ENCODE peak calls at places on chromosomes 6 and 20, in nine cellular contexts. One of them, this sample, is unnamed.

GRCh38 chr6:158642805-158643489 is 1.6 kb downstream of the DYNLT1 start:
- DNase-seq in left lung: no peak
- DNase-seq in posterior cingulate gyrus: peak
- DNase-seq in heart left ventricle: no peak
- DNase-seq in AML-193: peak
- DNase-seq in fibroblast of lung: peak
- DNase-seq in hepatic stellate cell: no peak
- DNase-seq in head of caudate nucleus: no peak
- DNase-seq in T-helper 9 cell: no peak
- DNase-seq in this sample: no peak

GRCh38 chr6:162147805-162148204 is 579.8 kb downstream of the PRKN start:
- DNase-seq in left lung: no peak
- DNase-seq in posterior cingulate gyrus: no peak
- DNase-seq in heart left ventricle: no peak
- DNase-seq in AML-193: no peak
- DNase-seq in fibroblast of lung: no peak
- DNase-seq in hepatic stellate cell: no peak
- DNase-seq in head of caudate nucleus: no peak
- DNase-seq in T-helper 9 cell: no peak
- DNase-seq in this sample: no peak

GRCh38 chr20:58693226-58694006 is 816 bp downstream of the NPEPL1 start:
- DNase-seq in left lung: peak
- DNase-seq in posterior cingulate gyrus: no peak
- DNase-seq in heart left ventricle: peak
- DNase-seq in AML-193: no peak
- DNase-seq in fibroblast of lung: no peak
- DNase-seq in hepatic stellate cell: no peak
- DNase-seq in head of caudate nucleus: no peak
- DNase-seq in T-helper 9 cell: peak
- DNase-seq in this sample: peak

GRCh38 chr20:20341371-20341770 is 26.5 kb upstream of the INSM1 start:
- DNase-seq in left lung: no peak
- DNase-seq in posterior cingulate gyrus: no peak
- DNase-seq in heart left ventricle: no peak
- DNase-seq in AML-193: no peak
- DNase-seq in fibroblast of lung: no peak
- DNase-seq in hepatic stellate cell: no peak
- DNase-seq in head of caudate nucleus: no peak
- DNase-seq in T-helper 9 cell: no peak
- DNase-seq in this sample: no peak

GRCh38 chr6:8859501-8859900 is 424.2 kb upstream of the SLC35B3 start:
- DNase-seq in left lung: no peak
- DNase-seq in posterior cingulate gyrus: no peak
- DNase-seq in heart left ventricle: no peak
- DNase-seq in AML-193: no peak
- DNase-seq in fibroblast of lung: peak
- DNase-seq in hepatic stellate cell: no peak
- DNase-seq in head of caudate nucleus: no peak
- DNase-seq in T-helper 9 cell: no peak
- DNase-seq in this sample: no peak

GRCh38 chr6:39362487-39362865 is 40.0 kb upstream of the KCNK16 start:
- DNase-seq in left lung: no peak
- DNase-seq in posterior cingulate gyrus: peak
- DNase-seq in heart left ventricle: no peak
- DNase-seq in AML-193: no peak
- DNase-seq in fibroblast of lung: no peak
- DNase-seq in hepatic stellate cell: no peak
- DNase-seq in head of caudate nucleus: peak
- DNase-seq in T-helper 9 cell: no peak
- DNase-seq in this sample: no peak

GRCh38 chr20:38625896-38626295 is 24.3 kb downstream of the ARHGAP40 start:
- DNase-seq in left lung: no peak
- DNase-seq in posterior cingulate gyrus: no peak
- DNase-seq in heart left ventricle: no peak
- DNase-seq in AML-193: no peak
- DNase-seq in fibroblast of lung: no peak
- DNase-seq in hepatic stellate cell: no peak
- DNase-seq in head of caudate nucleus: no peak
- DNase-seq in T-helper 9 cell: no peak
- DNase-seq in this sample: no peak

GRCh38 chr6:105886066-105886811 is 199.9 kb upstream of the PRDM1 start:
- DNase-seq in left lung: no peak
- DNase-seq in posterior cingulate gyrus: no peak
- DNase-seq in heart left ventricle: no peak
- DNase-seq in AML-193: peak
- DNase-seq in fibroblast of lung: no peak
- DNase-seq in hepatic stellate cell: no peak
- DNase-seq in head of caudate nucleus: no peak
- DNase-seq in T-helper 9 cell: no peak
- DNase-seq in this sample: no peak

GRCh38 chr20:48215536-48215935 is 430.3 kb upstream of the SULF2 start:
- DNase-seq in left lung: no peak
- DNase-seq in posterior cingulate gyrus: no peak
- DNase-seq in heart left ventricle: no peak
- DNase-seq in AML-193: no peak
- DNase-seq in fibroblast of lung: no peak
- DNase-seq in hepatic stellate cell: no peak
- DNase-seq in head of caudate nucleus: no peak
- DNase-seq in T-helper 9 cell: no peak
- DNase-seq in this sample: no peak

GRCh38 chr20:53660078-53660909 is 66.7 kb upstream of the ZNF217 start:
- DNase-seq in left lung: peak
- DNase-seq in posterior cingulate gyrus: no peak
- DNase-seq in heart left ventricle: peak
- DNase-seq in AML-193: no peak
- DNase-seq in fibroblast of lung: no peak
- DNase-seq in hepatic stellate cell: no peak
- DNase-seq in head of caudate nucleus: peak
- DNase-seq in T-helper 9 cell: peak
- DNase-seq in this sample: no peak

This sample was measured in right atrium auricular region.